ENCODE peak calls at places on chromosomes 13 and 19, in seven cellular contexts. L, N, B, R, C, F and Y are unnamed samples.

GRCh38 chr13:46119883-46120614 is 15.2 kb upstream of the CPB2 start:
- DNase-seq in L (no peak), N (no peak), B (peak; percentile 38), R (no peak), C (no peak), F (peak; percentile 63), Y (no peak)

GRCh38 chr19:33110201-33110910 is 21.6 kb upstream of the WDR88 start:
- DNase-seq in R (no peak), L (no peak), B (no peak), C (no peak), N (no peak), F (peak; percentile 74), Y (no peak)

GRCh38 chr19:907183-907853 is 5.7 kb downstream of the R3HDM4 start:
- DNase-seq in F (no peak), N (no peak), R (no peak), C (no peak), B (no peak), L (no peak), Y (no peak)

GRCh38 chr19:24078688-24079087 is 8.3 kb upstream of the ZNF254 start:
- DNase-seq in C (no peak), B (no peak), F (no peak), N (no peak), R (peak; percentile 43), L (peak; percentile 21), Y (no peak)

GRCh38 chr19:40539070-40539469 is 37.6 kb upstream of the SHKBP1 start:
- DNase-seq in N (no peak), B (no peak), F (peak; percentile 38), L (no peak), R (no peak), C (no peak), Y (no peak)

GRCh38 chr19:46704379-46705076 is 12.4 kb downstream of the PRKD2 start:
- DNase-seq in F (peak; percentile 34), C (peak; percentile 85), N (peak; percentile 82), L (peak; percentile 75), B (peak; percentile 82), R (peak; percentile 71), Y (peak; percentile 91)

GRCh38 chr19:47310323-47310722 is 662 bp downstream of the C5AR1 start:
- DNase-seq in N (no peak), C (no peak), B (no peak), F (no peak), R (no peak), L (no peak), Y (no peak)

GRCh38 chr19:14091885-14092462 is 1.4 kb upstream of the SAMD1 start:
- DNase-seq in B (no peak), F (no peak), C (no peak), N (no peak), L (no peak), R (peak; percentile 47), Y (no peak)

GRCh38 chr13:66513728-66514127 is 716.4 kb downstream of the PCDH9 start:
- DNase-seq in C (no peak), L (no peak), F (no peak), N (no peak), B (no peak), R (no peak), Y (no peak)

GRCh38 chr13:26561636-26562537 is 4.4 kb downstream of the WASF3 start:
- DNase-seq in F (no peak), B (no peak), L (no peak), R (peak; percentile 73), N (no peak), C (no peak), Y (no peak)

GRCh38 chr19:3224346-3225325 is at the start of gene CELF5:
- DNase-seq in L (no peak), B (peak; percentile 45), N (no peak), C (no peak), F (no peak), R (peak; percentile 91), Y (no peak)

GRCh38 chr19:46614114-46614701 is 10.7 kb downstream of the PTGIR start:
- DNase-seq in L (peak; percentile 85), C (peak; percentile 92), R (peak; percentile 86), F (peak; percentile 55), N (peak; percentile 91), B (peak; percentile 90), Y (peak; percentile 91)

GRCh38 chr13:38849316-38849715 is 141.3 kb downstream of the STOML3 start:
- DNase-seq in L (no peak), F (no peak), N (no peak), C (no peak), R (no peak), B (no peak), Y (no peak)

GRCh38 chr19:48341006-48341405 is 15.7 kb downstream of the EMP3 start:
- DNase-seq in N (no peak), B (no peak), F (peak; percentile 48), C (no peak), L (no peak), R (no peak), Y (no peak)

GRCh38 chr19:52200044-52200443 is 10.2 kb downstream of the PPP2R1A start:
- DNase-seq in C (peak; percentile 84), B (no peak), L (peak; percentile 82), R (no peak), N (peak; percentile 91), F (peak; percentile 32), Y (peak; percentile 57)

GRCh38 chr19:58261600-58261967 is 17.2 kb upstream of the ZNF8 start:
- DNase-seq in L (no peak), B (no peak), N (no peak), R (no peak), F (no peak), C (no peak), Y (no peak)
- H3K9me3 ChIP-seq in L (peaks cover 100% of the 10 kb centered on the region), B (peaks cover 96% of the 10 kb centered on the region), N (peaks cover 99% of the 10 kb centered on the region), R (peaks cover 74% of the 10 kb centered on the region), F (peaks cover 55% of the 10 kb centered on the region), C (peaks cover 97% of the 10 kb centered on the region), Y (peaks cover 34% of the 10 kb centered on the region)

GRCh38 chr19:7074705-7075282 is 5.3 kb downstream of the ZNF557 start:
- DNase-seq in F (no peak), C (no peak), L (no peak), R (no peak), B (no peak), N (no peak), Y (no peak)

GRCh38 chr19:7078007-7078406 is 8.5 kb downstream of the ZNF557 start:
- DNase-seq in R (no peak), N (no peak), F (no peak), L (no peak), B (no peak), C (no peak), Y (no peak)

GRCh38 chr19:7072541-7072940 is 3.0 kb downstream of the ZNF557 start:
- DNase-seq in F (no peak), L (no peak), R (no peak), B (no peak), N (no peak), C (no peak), Y (no peak)

DNA sequence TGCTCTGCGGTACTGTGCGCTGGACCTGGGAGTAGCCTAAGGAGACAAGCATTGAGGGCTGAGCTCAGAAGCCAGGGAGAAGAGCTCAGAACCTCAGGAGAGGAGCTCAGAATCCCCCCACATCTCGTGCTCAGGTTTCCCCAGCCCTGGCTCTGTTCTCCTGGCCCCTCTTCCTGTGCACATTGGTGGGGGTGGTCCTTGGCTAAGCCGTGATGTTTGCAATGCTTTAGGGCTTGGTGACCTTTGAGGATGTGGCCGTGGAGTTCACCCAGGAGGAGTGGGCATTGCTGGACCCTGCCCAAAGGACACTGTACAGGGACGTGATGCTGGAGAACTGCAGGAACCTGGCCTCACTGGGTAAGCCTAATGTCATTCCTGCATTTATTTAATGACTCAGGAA is 6.6 kb downstream of the ZNF557 start:
- DNase-seq in C (no peak), R (no peak), F (no peak), B (no peak), N (no peak), L (no peak), Y (no peak)
- H3K9me3 ChIP-seq in C (peaks cover 39% of the 10 kb centered on the region), R (peaks cover 13% of the 10 kb centered on the region), F (peaks cover 16% of the 10 kb centered on the region), B (peaks cover 36% of the 10 kb centered on the region), N (peaks cover 64% of the 10 kb centered on the region), L (peaks cover 63% of the 10 kb centered on the region), Y (peaks cover 6% of the 10 kb centered on the region)

GRCh38 chr19:28670894-28671293 is 542.1 kb downstream of the UQCRFS1 start:
- DNase-seq in C (no peak), N (no peak), R (no peak), L (no peak), F (no peak), B (no peak), Y (no peak)
- H3K9me3 ChIP-seq in C (peaks cover 4% of the 10 kb centered on the region), N (no peaks in the 10 kb centered on the region), R (no peaks in the 10 kb centered on the region), L (peaks cover 19% of the 10 kb centered on the region), F (no peaks in the 10 kb centered on the region), B (no peaks in the 10 kb centered on the region), Y (no peaks in the 10 kb centered on the region)

GRCh38 chr19:11978492-11979100 is 13.8 kb downstream of the ZNF763 start:
- DNase-seq in F (no peak), L (no peak), C (no peak), N (no peak), B (no peak), R (no peak), Y (no peak)
- H3K9me3 ChIP-seq in F (peaks cover 31% of the 10 kb centered on the region), L (peaks cover 60% of the 10 kb centered on the region), C (peaks cover 41% of the 10 kb centered on the region), N (peaks cover 85% of the 10 kb centered on the region), B (peaks cover 40% of the 10 kb centered on the region), R (peaks cover 51% of the 10 kb centered on the region), Y (peaks cover 6% of the 10 kb centered on the region)

DNA sequence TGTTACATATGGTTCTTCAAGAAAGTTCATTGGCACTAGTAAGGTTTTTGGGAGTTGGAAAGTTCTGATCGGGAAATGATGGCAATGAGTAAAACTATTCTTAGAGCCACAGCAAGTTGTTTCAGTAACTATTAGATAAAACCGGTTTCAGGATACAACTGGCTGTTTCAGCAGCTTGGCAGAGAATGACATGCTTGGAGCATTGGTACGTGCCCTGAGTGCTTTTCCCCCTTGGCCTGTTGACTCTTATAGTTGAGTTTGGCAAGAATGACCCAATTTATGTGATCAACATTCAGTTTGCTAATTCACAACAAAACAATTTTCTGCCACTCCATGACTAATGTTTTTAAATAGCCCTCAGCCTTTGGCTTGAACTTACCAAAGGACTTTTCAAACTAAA is 10.8 kb upstream of the ZNF491 start:
- DNase-seq in L (no peak), B (no peak), C (no peak), N (no peak), R (no peak), F (no peak), Y (no peak)
- H3K9me3 ChIP-seq in L (peaks cover 63% of the 10 kb centered on the region), B (peaks cover 64% of the 10 kb centered on the region), C (peaks cover 29% of the 10 kb centered on the region), N (peaks cover 98% of the 10 kb centered on the region), R (peaks cover 22% of the 10 kb centered on the region), F (peaks cover 11% of the 10 kb centered on the region), Y (no peaks in the 10 kb centered on the region)

GRCh38 chr19:50050406-50051223 is 24.8 kb downstream of the ZNF473 start:
- DNase-seq in N (peak; percentile 85), L (peak; percentile 89), B (peak; percentile 64), F (no peak), R (peak; percentile 39), C (peak; percentile 89), Y (peak; percentile 75)
- H3K9me3 ChIP-seq in N (peaks cover 56% of the 10 kb centered on the region), L (peaks cover 17% of the 10 kb centered on the region), B (peaks cover 17% of the 10 kb centered on the region), F (peaks cover 56% of the 10 kb centered on the region), R (peaks cover 22% of the 10 kb centered on the region), C (peaks cover 13% of the 10 kb centered on the region), Y (peaks cover 20% of the 10 kb centered on the region)

DNA sequence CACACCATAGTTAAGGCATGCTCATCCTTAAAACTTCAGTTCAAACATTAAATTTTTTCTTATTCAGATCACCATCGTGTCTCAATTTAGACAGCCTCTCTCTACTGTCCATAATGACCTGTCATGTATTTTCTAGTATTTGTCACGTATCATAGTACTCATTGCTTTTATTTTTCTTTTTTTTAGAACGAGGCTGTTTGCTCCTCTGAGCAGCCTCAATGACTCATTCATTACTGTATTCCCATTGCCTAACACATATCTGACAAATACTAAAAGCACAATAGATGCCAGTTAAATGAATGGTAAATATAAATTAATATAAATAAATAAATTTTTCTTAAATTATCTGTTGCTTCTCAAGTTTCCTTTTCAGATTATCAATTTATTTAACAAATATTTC is 245.5 kb downstream of the TUBA3C start:
- DNase-seq in R (no peak), B (no peak), N (no peak), C (no peak), L (no peak), F (no peak), Y (no peak)
- H3K9me3 ChIP-seq in R (peaks cover 44% of the 10 kb centered on the region), B (no peaks in the 10 kb centered on the region), N (no peaks in the 10 kb centered on the region), C (no peaks in the 10 kb centered on the region), L (no peaks in the 10 kb centered on the region), F (no peaks in the 10 kb centered on the region), Y (no peaks in the 10 kb centered on the region)

GRCh38 chr19:57118848-57119247 is 937 bp upstream of the USP29 start:
- DNase-seq in N (no peak), B (no peak), L (no peak), C (no peak), R (no peak), F (no peak), Y (no peak)
- H3K9me3 ChIP-seq in N (peaks cover 11% of the 10 kb centered on the region), B (peaks cover 22% of the 10 kb centered on the region), L (peaks cover 16% of the 10 kb centered on the region), C (peaks cover 14% of the 10 kb centered on the region), R (peaks cover 8% of the 10 kb centered on the region), F (peaks cover 12% of the 10 kb centered on the region), Y (no peaks in the 10 kb centered on the region)